ENCODE peak calls at places on chromosomes 1 and 21, in nine cellular contexts. One of them, this sample, is unnamed.

GRCh38 chr1:85128296-85128695 is 72.5 kb downstream of the SYDE2 start:
- DNase-seq in activated CD4-positive, alpha-beta memory T cell treated with anti-CD3 and anti-CD28 coated beads, Interleukin-2, amount 10 ng/mL, durations not matched to agents 7 days and 5 days: no peak
- DNase-seq in amniotic stem cell: peak; percentile 13
- DNase-seq in activated CD4-positive, alpha-beta T cell treated with anti-CD3 and anti-CD28 coated beads, Interleukin-2, amount 50 U/mL, for 4 hours: no peak
- DNase-seq in adipocyte: peak; percentile 84
- DNase-seq in nephron progenitor cell: no peak
- DNase-seq in stimulated activated CD4-positive, alpha-beta T cell treated with anti-CD3 and anti-CD28 coated beads, Interleukin-1b, Interleukin-23, amount 100 ng/mL, for 24 hours: no peak
- DNase-seq in stomach: no peak
- DNase-seq in KBM-7: no peak
- DNase-seq in this sample: no peak

GRCh38 chr1:202659974-202660373 is 50.3 kb downstream of the SYT2 start:
- DNase-seq in activated CD4-positive, alpha-beta memory T cell treated with anti-CD3 and anti-CD28 coated beads, Interleukin-2, amount 10 ng/mL, durations not matched to agents 7 days and 5 days: no peak
- DNase-seq in stimulated activated CD4-positive, alpha-beta T cell treated with anti-CD3 and anti-CD28 coated beads, Interleukin-1b, Interleukin-23, amount 100 ng/mL, for 24 hours: no peak
- DNase-seq in amniotic stem cell: no peak
- DNase-seq in nephron progenitor cell: no peak
- DNase-seq in activated CD4-positive, alpha-beta T cell treated with anti-CD3 and anti-CD28 coated beads, Interleukin-2, amount 50 U/mL, for 4 hours: no peak
- DNase-seq in stomach: no peak
- DNase-seq in adipocyte: no peak
- DNase-seq in KBM-7: peak; percentile 23
- DNase-seq in this sample: no peak

GRCh38 chr1:90122679-90123340 is 127.9 kb downstream of the ZNF326 start:
- DNase-seq in amniotic stem cell: no peak
- DNase-seq in stomach: no peak
- DNase-seq in KBM-7: no peak
- DNase-seq in activated CD4-positive, alpha-beta memory T cell treated with anti-CD3 and anti-CD28 coated beads, Interleukin-2, amount 10 ng/mL, durations not matched to agents 7 days and 5 days: no peak
- DNase-seq in adipocyte: no peak
- DNase-seq in nephron progenitor cell: no peak
- DNase-seq in activated CD4-positive, alpha-beta T cell treated with anti-CD3 and anti-CD28 coated beads, Interleukin-2, amount 50 U/mL, for 4 hours: no peak
- DNase-seq in stimulated activated CD4-positive, alpha-beta T cell treated with anti-CD3 and anti-CD28 coated beads, Interleukin-1b, Interleukin-23, amount 100 ng/mL, for 24 hours: no peak
- DNase-seq in this sample: no peak

GRCh38 chr21:44958471-44959191 is 18.8 kb downstream of the SLX9 start:
- DNase-seq in stomach: peak; percentile 48
- DNase-seq in nephron progenitor cell: peak; percentile 44
- DNase-seq in activated CD4-positive, alpha-beta T cell treated with anti-CD3 and anti-CD28 coated beads, Interleukin-2, amount 50 U/mL, for 4 hours: no peak
- DNase-seq in amniotic stem cell: no peak
- DNase-seq in adipocyte: peak; percentile 76
- DNase-seq in KBM-7: no peak
- DNase-seq in activated CD4-positive, alpha-beta memory T cell treated with anti-CD3 and anti-CD28 coated beads, Interleukin-2, amount 10 ng/mL, durations not matched to agents 7 days and 5 days: no peak
- DNase-seq in stimulated activated CD4-positive, alpha-beta T cell treated with anti-CD3 and anti-CD28 coated beads, Interleukin-1b, Interleukin-23, amount 100 ng/mL, for 24 hours: no peak
- DNase-seq in this sample: no peak

GRCh38 chr1:80217377-80217986 is 1211.0 kb upstream of the ADGRL4 start:
- DNase-seq in amniotic stem cell: peak; percentile 32
- DNase-seq in stomach: no peak
- DNase-seq in nephron progenitor cell: peak; percentile 9
- DNase-seq in adipocyte: peak; percentile 86
- DNase-seq in activated CD4-positive, alpha-beta T cell treated with anti-CD3 and anti-CD28 coated beads, Interleukin-2, amount 50 U/mL, for 4 hours: no peak
- DNase-seq in stimulated activated CD4-positive, alpha-beta T cell treated with anti-CD3 and anti-CD28 coated beads, Interleukin-1b, Interleukin-23, amount 100 ng/mL, for 24 hours: no peak
- DNase-seq in activated CD4-positive, alpha-beta memory T cell treated with anti-CD3 and anti-CD28 coated beads, Interleukin-2, amount 10 ng/mL, durations not matched to agents 7 days and 5 days: no peak
- DNase-seq in KBM-7: peak; percentile 9
- DNase-seq in this sample: no peak

GRCh38 chr1:24888061-24888970 is 41.8 kb downstream of the RUNX3 start:
- DNase-seq in activated CD4-positive, alpha-beta T cell treated with anti-CD3 and anti-CD28 coated beads, Interleukin-2, amount 50 U/mL, for 4 hours: no peak
- DNase-seq in stomach: peak; percentile 20
- DNase-seq in activated CD4-positive, alpha-beta memory T cell treated with anti-CD3 and anti-CD28 coated beads, Interleukin-2, amount 10 ng/mL, durations not matched to agents 7 days and 5 days: peak; percentile 12
- DNase-seq in KBM-7: no peak
- DNase-seq in adipocyte: no peak
- DNase-seq in nephron progenitor cell: no peak
- DNase-seq in amniotic stem cell: no peak
- DNase-seq in stimulated activated CD4-positive, alpha-beta T cell treated with anti-CD3 and anti-CD28 coated beads, Interleukin-1b, Interleukin-23, amount 100 ng/mL, for 24 hours: no peak
- DNase-seq in this sample: peak; percentile 8

GRCh38 chr21:23384679-23385078 is 2222.6 kb downstream of the MRPL39 start:
- DNase-seq in nephron progenitor cell: no peak
- DNase-seq in adipocyte: no peak
- DNase-seq in stimulated activated CD4-positive, alpha-beta T cell treated with anti-CD3 and anti-CD28 coated beads, Interleukin-1b, Interleukin-23, amount 100 ng/mL, for 24 hours: no peak
- DNase-seq in amniotic stem cell: no peak
- DNase-seq in KBM-7: no peak
- DNase-seq in activated CD4-positive, alpha-beta memory T cell treated with anti-CD3 and anti-CD28 coated beads, Interleukin-2, amount 10 ng/mL, durations not matched to agents 7 days and 5 days: no peak
- DNase-seq in activated CD4-positive, alpha-beta T cell treated with anti-CD3 and anti-CD28 coated beads, Interleukin-2, amount 50 U/mL, for 4 hours: no peak
- DNase-seq in stomach: no peak
- DNase-seq in this sample: no peak

GRCh38 chr1:44609412-44609767 is 64.9 kb downstream of the TMEM53 start:
- DNase-seq in activated CD4-positive, alpha-beta T cell treated with anti-CD3 and anti-CD28 coated beads, Interleukin-2, amount 50 U/mL, for 4 hours: peak; percentile 6
- DNase-seq in stimulated activated CD4-positive, alpha-beta T cell treated with anti-CD3 and anti-CD28 coated beads, Interleukin-1b, Interleukin-23, amount 100 ng/mL, for 24 hours: no peak
- DNase-seq in stomach: peak; percentile 69
- DNase-seq in activated CD4-positive, alpha-beta memory T cell treated with anti-CD3 and anti-CD28 coated beads, Interleukin-2, amount 10 ng/mL, durations not matched to agents 7 days and 5 days: no peak
- DNase-seq in adipocyte: peak; percentile 70
- DNase-seq in KBM-7: peak; percentile 41
- DNase-seq in nephron progenitor cell: peak; percentile 77
- DNase-seq in amniotic stem cell: peak; percentile 15
- DNase-seq in this sample: no peak

GRCh38 chr1:87292684-87293493 is 35.8 kb upstream of the LMO4 start:
- DNase-seq in activated CD4-positive, alpha-beta T cell treated with anti-CD3 and anti-CD28 coated beads, Interleukin-2, amount 50 U/mL, for 4 hours: peak; percentile 53
- DNase-seq in stomach: peak; percentile 63
- DNase-seq in nephron progenitor cell: peak; percentile 77
- DNase-seq in KBM-7: peak; percentile 63
- DNase-seq in amniotic stem cell: peak; percentile 52
- DNase-seq in stimulated activated CD4-positive, alpha-beta T cell treated with anti-CD3 and anti-CD28 coated beads, Interleukin-1b, Interleukin-23, amount 100 ng/mL, for 24 hours: peak; percentile 49
- DNase-seq in adipocyte: peak; percentile 89
- DNase-seq in activated CD4-positive, alpha-beta memory T cell treated with anti-CD3 and anti-CD28 coated beads, Interleukin-2, amount 10 ng/mL, durations not matched to agents 7 days and 5 days: peak; percentile 47
- DNase-seq in this sample: no peak

GRCh38 chr1:153291514-153291913 is 21.2 kb downstream of the PGLYRP3 start:
- DNase-seq in KBM-7: no peak
- DNase-seq in activated CD4-positive, alpha-beta memory T cell treated with anti-CD3 and anti-CD28 coated beads, Interleukin-2, amount 10 ng/mL, durations not matched to agents 7 days and 5 days: no peak
- DNase-seq in amniotic stem cell: no peak
- DNase-seq in adipocyte: no peak
- DNase-seq in nephron progenitor cell: no peak
- DNase-seq in stimulated activated CD4-positive, alpha-beta T cell treated with anti-CD3 and anti-CD28 coated beads, Interleukin-1b, Interleukin-23, amount 100 ng/mL, for 24 hours: no peak
- DNase-seq in stomach: no peak
- DNase-seq in activated CD4-positive, alpha-beta T cell treated with anti-CD3 and anti-CD28 coated beads, Interleukin-2, amount 50 U/mL, for 4 hours: no peak
- DNase-seq in this sample: no peak

GRCh38 chr1:46411601-46412341 is 17.7 kb downstream of the FAAH start:
- DNase-seq in activated CD4-positive, alpha-beta T cell treated with anti-CD3 and anti-CD28 coated beads, Interleukin-2, amount 50 U/mL, for 4 hours: no peak
- DNase-seq in adipocyte: no peak
- DNase-seq in amniotic stem cell: no peak
- DNase-seq in KBM-7: no peak
- DNase-seq in stomach: no peak
- DNase-seq in activated CD4-positive, alpha-beta memory T cell treated with anti-CD3 and anti-CD28 coated beads, Interleukin-2, amount 10 ng/mL, durations not matched to agents 7 days and 5 days: no peak
- DNase-seq in stimulated activated CD4-positive, alpha-beta T cell treated with anti-CD3 and anti-CD28 coated beads, Interleukin-1b, Interleukin-23, amount 100 ng/mL, for 24 hours: no peak
- DNase-seq in nephron progenitor cell: peak; percentile 29
- DNase-seq in this sample: no peak

GRCh38 chr1:53256744-53257453 is 18.6 kb upstream of the MAGOH start:
- DNase-seq in KBM-7: no peak
- DNase-seq in activated CD4-positive, alpha-beta memory T cell treated with anti-CD3 and anti-CD28 coated beads, Interleukin-2, amount 10 ng/mL, durations not matched to agents 7 days and 5 days: no peak
- DNase-seq in stimulated activated CD4-positive, alpha-beta T cell treated with anti-CD3 and anti-CD28 coated beads, Interleukin-1b, Interleukin-23, amount 100 ng/mL, for 24 hours: no peak
- DNase-seq in adipocyte: no peak
- DNase-seq in activated CD4-positive, alpha-beta T cell treated with anti-CD3 and anti-CD28 coated beads, Interleukin-2, amount 50 U/mL, for 4 hours: no peak
- DNase-seq in amniotic stem cell: no peak
- DNase-seq in nephron progenitor cell: no peak
- DNase-seq in stomach: no peak
- DNase-seq in this sample: no peak

GRCh38 chr1:92968138-92969032 is 7.1 kb upstream of the DIPK1A start:
- DNase-seq in KBM-7: peak; percentile 50
- DNase-seq in activated CD4-positive, alpha-beta T cell treated with anti-CD3 and anti-CD28 coated beads, Interleukin-2, amount 50 U/mL, for 4 hours: no peak
- DNase-seq in nephron progenitor cell: no peak
- DNase-seq in activated CD4-positive, alpha-beta memory T cell treated with anti-CD3 and anti-CD28 coated beads, Interleukin-2, amount 10 ng/mL, durations not matched to agents 7 days and 5 days: no peak
- DNase-seq in stomach: no peak
- DNase-seq in adipocyte: peak; percentile 27
- DNase-seq in stimulated activated CD4-positive, alpha-beta T cell treated with anti-CD3 and anti-CD28 coated beads, Interleukin-1b, Interleukin-23, amount 100 ng/mL, for 24 hours: no peak
- DNase-seq in amniotic stem cell: no peak
- DNase-seq in this sample: no peak

GRCh38 chr1:214496126-214496525 is 55.3 kb downstream of the PTPN14 start:
- DNase-seq in adipocyte: no peak
- DNase-seq in stimulated activated CD4-positive, alpha-beta T cell treated with anti-CD3 and anti-CD28 coated beads, Interleukin-1b, Interleukin-23, amount 100 ng/mL, for 24 hours: no peak
- DNase-seq in nephron progenitor cell: no peak
- DNase-seq in amniotic stem cell: no peak
- DNase-seq in KBM-7: no peak
- DNase-seq in activated CD4-positive, alpha-beta memory T cell treated with anti-CD3 and anti-CD28 coated beads, Interleukin-2, amount 10 ng/mL, durations not matched to agents 7 days and 5 days: no peak
- DNase-seq in stomach: no peak
- DNase-seq in activated CD4-positive, alpha-beta T cell treated with anti-CD3 and anti-CD28 coated beads, Interleukin-2, amount 50 U/mL, for 4 hours: no peak
- DNase-seq in this sample: no peak

GRCh38 chr1:36880155-36881070 is 153.9 kb downstream of the GRIK3 start:
- DNase-seq in amniotic stem cell: no peak
- DNase-seq in stimulated activated CD4-positive, alpha-beta T cell treated with anti-CD3 and anti-CD28 coated beads, Interleukin-1b, Interleukin-23, amount 100 ng/mL, for 24 hours: no peak
- DNase-seq in KBM-7: no peak
- DNase-seq in activated CD4-positive, alpha-beta T cell treated with anti-CD3 and anti-CD28 coated beads, Interleukin-2, amount 50 U/mL, for 4 hours: no peak
- DNase-seq in adipocyte: no peak
- DNase-seq in activated CD4-positive, alpha-beta memory T cell treated with anti-CD3 and anti-CD28 coated beads, Interleukin-2, amount 10 ng/mL, durations not matched to agents 7 days and 5 days: peak; percentile 14
- DNase-seq in stomach: peak; percentile 25
- DNase-seq in nephron progenitor cell: no peak
- DNase-seq in this sample: no peak

GRCh38 chr1:211478376-211478775 is 13.6 kb downstream of the RD3 start:
- DNase-seq in nephron progenitor cell: no peak
- DNase-seq in stomach: no peak
- DNase-seq in adipocyte: no peak
- DNase-seq in amniotic stem cell: no peak
- DNase-seq in activated CD4-positive, alpha-beta T cell treated with anti-CD3 and anti-CD28 coated beads, Interleukin-2, amount 50 U/mL, for 4 hours: no peak
- DNase-seq in KBM-7: no peak
- DNase-seq in activated CD4-positive, alpha-beta memory T cell treated with anti-CD3 and anti-CD28 coated beads, Interleukin-2, amount 10 ng/mL, durations not matched to agents 7 days and 5 days: no peak
- DNase-seq in stimulated activated CD4-positive, alpha-beta T cell treated with anti-CD3 and anti-CD28 coated beads, Interleukin-1b, Interleukin-23, amount 100 ng/mL, for 24 hours: no peak
- DNase-seq in this sample: no peak

GRCh38 chr1:237879195-237879594 is 11.5 kb downstream of the ZP4 start:
- DNase-seq in stimulated activated CD4-positive, alpha-beta T cell treated with anti-CD3 and anti-CD28 coated beads, Interleukin-1b, Interleukin-23, amount 100 ng/mL, for 24 hours: no peak
- DNase-seq in KBM-7: no peak
- DNase-seq in stomach: no peak
- DNase-seq in activated CD4-positive, alpha-beta T cell treated with anti-CD3 and anti-CD28 coated beads, Interleukin-2, amount 50 U/mL, for 4 hours: no peak
- DNase-seq in adipocyte: no peak
- DNase-seq in nephron progenitor cell: no peak
- DNase-seq in amniotic stem cell: no peak
- DNase-seq in activated CD4-positive, alpha-beta memory T cell treated with anti-CD3 and anti-CD28 coated beads, Interleukin-2, amount 10 ng/mL, durations not matched to agents 7 days and 5 days: no peak
- DNase-seq in this sample: no peak

GRCh38 chr1:23384312-23385058 is 14.8 kb upstream of the ZNF436 start:
- DNase-seq in adipocyte: peak; percentile 7
- DNase-seq in nephron progenitor cell: no peak
- DNase-seq in activated CD4-positive, alpha-beta memory T cell treated with anti-CD3 and anti-CD28 coated beads, Interleukin-2, amount 10 ng/mL, durations not matched to agents 7 days and 5 days: no peak
- DNase-seq in KBM-7: peak; percentile 55
- DNase-seq in stomach: no peak
- DNase-seq in amniotic stem cell: no peak
- DNase-seq in stimulated activated CD4-positive, alpha-beta T cell treated with anti-CD3 and anti-CD28 coated beads, Interleukin-1b, Interleukin-23, amount 100 ng/mL, for 24 hours: no peak
- DNase-seq in activated CD4-positive, alpha-beta T cell treated with anti-CD3 and anti-CD28 coated beads, Interleukin-2, amount 50 U/mL, for 4 hours: no peak
- DNase-seq in this sample: no peak

GRCh38 chr1:214404571-214405213 is 123.7 kb downstream of the SMYD2 start:
- DNase-seq in adipocyte: no peak
- DNase-seq in activated CD4-positive, alpha-beta memory T cell treated with anti-CD3 and anti-CD28 coated beads, Interleukin-2, amount 10 ng/mL, durations not matched to agents 7 days and 5 days: no peak
- DNase-seq in nephron progenitor cell: no peak
- DNase-seq in stomach: no peak
- DNase-seq in activated CD4-positive, alpha-beta T cell treated with anti-CD3 and anti-CD28 coated beads, Interleukin-2, amount 50 U/mL, for 4 hours: no peak
- DNase-seq in stimulated activated CD4-positive, alpha-beta T cell treated with anti-CD3 and anti-CD28 coated beads, Interleukin-1b, Interleukin-23, amount 100 ng/mL, for 24 hours: no peak
- DNase-seq in amniotic stem cell: no peak
- DNase-seq in KBM-7: peak; percentile 16
- DNase-seq in this sample: no peak

GRCh38 chr1:157284446-157284845 is 146.3 kb upstream of the ETV3 start:
- DNase-seq in adipocyte: no peak
- DNase-seq in activated CD4-positive, alpha-beta T cell treated with anti-CD3 and anti-CD28 coated beads, Interleukin-2, amount 50 U/mL, for 4 hours: no peak
- DNase-seq in activated CD4-positive, alpha-beta memory T cell treated with anti-CD3 and anti-CD28 coated beads, Interleukin-2, amount 10 ng/mL, durations not matched to agents 7 days and 5 days: no peak
- DNase-seq in stimulated activated CD4-positive, alpha-beta T cell treated with anti-CD3 and anti-CD28 coated beads, Interleukin-1b, Interleukin-23, amount 100 ng/mL, for 24 hours: no peak
- DNase-seq in amniotic stem cell: no peak
- DNase-seq in stomach: no peak
- DNase-seq in nephron progenitor cell: no peak
- DNase-seq in KBM-7: no peak
- DNase-seq in this sample: no peak

GRCh38 chr1:10573446-10573845 is 98.7 kb downstream of the PEX14 start:
- DNase-seq in activated CD4-positive, alpha-beta T cell treated with anti-CD3 and anti-CD28 coated beads, Interleukin-2, amount 50 U/mL, for 4 hours: no peak
- DNase-seq in adipocyte: no peak
- DNase-seq in KBM-7: no peak
- DNase-seq in stomach: no peak
- DNase-seq in nephron progenitor cell: no peak
- DNase-seq in activated CD4-positive, alpha-beta memory T cell treated with anti-CD3 and anti-CD28 coated beads, Interleukin-2, amount 10 ng/mL, durations not matched to agents 7 days and 5 days: no peak
- DNase-seq in amniotic stem cell: no peak
- DNase-seq in stimulated activated CD4-positive, alpha-beta T cell treated with anti-CD3 and anti-CD28 coated beads, Interleukin-1b, Interleukin-23, amount 100 ng/mL, for 24 hours: no peak
- DNase-seq in this sample: no peak

GRCh38 chr21:31326478-31327247 is 17.4 kb downstream of the TIAM1 start:
- DNase-seq in stomach: no peak
- DNase-seq in adipocyte: peak; percentile 13
- DNase-seq in stimulated activated CD4-positive, alpha-beta T cell treated with anti-CD3 and anti-CD28 coated beads, Interleukin-1b, Interleukin-23, amount 100 ng/mL, for 24 hours: peak; percentile 21
- DNase-seq in activated CD4-positive, alpha-beta memory T cell treated with anti-CD3 and anti-CD28 coated beads, Interleukin-2, amount 10 ng/mL, durations not matched to agents 7 days and 5 days: peak; percentile 49
- DNase-seq in KBM-7: peak; percentile 45
- DNase-seq in amniotic stem cell: no peak
- DNase-seq in nephron progenitor cell: no peak
- DNase-seq in activated CD4-positive, alpha-beta T cell treated with anti-CD3 and anti-CD28 coated beads, Interleukin-2, amount 50 U/mL, for 4 hours: peak; percentile 32
- DNase-seq in this sample: peak; percentile 25

GRCh38 chr1:166884040-166884642 is 8.1 kb upstream of the TADA1 start:
- DNase-seq in activated CD4-positive, alpha-beta memory T cell treated with anti-CD3 and anti-CD28 coated beads, Interleukin-2, amount 10 ng/mL, durations not matched to agents 7 days and 5 days: peak; percentile 55
- DNase-seq in nephron progenitor cell: peak; percentile 81
- DNase-seq in adipocyte: peak; percentile 25
- DNase-seq in amniotic stem cell: no peak
- DNase-seq in activated CD4-positive, alpha-beta T cell treated with anti-CD3 and anti-CD28 coated beads, Interleukin-2, amount 50 U/mL, for 4 hours: peak; percentile 2
- DNase-seq in stomach: peak; percentile 54
- DNase-seq in KBM-7: no peak
- DNase-seq in stimulated activated CD4-positive, alpha-beta T cell treated with anti-CD3 and anti-CD28 coated beads, Interleukin-1b, Interleukin-23, amount 100 ng/mL, for 24 hours: no peak
- DNase-seq in this sample: peak; percentile 19

GRCh38 chr21:41901099-41901498 is 22.0 kb upstream of the PRDM15 start:
- DNase-seq in stimulated activated CD4-positive, alpha-beta T cell treated with anti-CD3 and anti-CD28 coated beads, Interleukin-1b, Interleukin-23, amount 100 ng/mL, for 24 hours: no peak
- DNase-seq in activated CD4-positive, alpha-beta memory T cell treated with anti-CD3 and anti-CD28 coated beads, Interleukin-2, amount 10 ng/mL, durations not matched to agents 7 days and 5 days: no peak
- DNase-seq in KBM-7: no peak
- DNase-seq in nephron progenitor cell: no peak
- DNase-seq in adipocyte: no peak
- DNase-seq in amniotic stem cell: no peak
- DNase-seq in activated CD4-positive, alpha-beta T cell treated with anti-CD3 and anti-CD28 coated beads, Interleukin-2, amount 50 U/mL, for 4 hours: no peak
- DNase-seq in stomach: peak; percentile 53
- DNase-seq in this sample: no peak

GRCh38 chr1:206070627-206071304 is 17.8 kb downstream of the RHEX start:
- DNase-seq in activated CD4-positive, alpha-beta T cell treated with anti-CD3 and anti-CD28 coated beads, Interleukin-2, amount 50 U/mL, for 4 hours: no peak
- DNase-seq in nephron progenitor cell: no peak
- DNase-seq in stimulated activated CD4-positive, alpha-beta T cell treated with anti-CD3 and anti-CD28 coated beads, Interleukin-1b, Interleukin-23, amount 100 ng/mL, for 24 hours: no peak
- DNase-seq in KBM-7: no peak
- DNase-seq in stomach: no peak
- DNase-seq in amniotic stem cell: no peak
- DNase-seq in activated CD4-positive, alpha-beta memory T cell treated with anti-CD3 and anti-CD28 coated beads, Interleukin-2, amount 10 ng/mL, durations not matched to agents 7 days and 5 days: no peak
- DNase-seq in adipocyte: no peak
- DNase-seq in this sample: no peak

GRCh38 chr1:65431111-65431705 is 10.7 kb downstream of the LEPR start:
- DNase-seq in amniotic stem cell: no peak
- DNase-seq in adipocyte: peak; percentile 84
- DNase-seq in nephron progenitor cell: no peak
- DNase-seq in stomach: no peak
- DNase-seq in KBM-7: peak; percentile 57
- DNase-seq in activated CD4-positive, alpha-beta T cell treated with anti-CD3 and anti-CD28 coated beads, Interleukin-2, amount 50 U/mL, for 4 hours: no peak
- DNase-seq in activated CD4-positive, alpha-beta memory T cell treated with anti-CD3 and anti-CD28 coated beads, Interleukin-2, amount 10 ng/mL, durations not matched to agents 7 days and 5 days: no peak
- DNase-seq in stimulated activated CD4-positive, alpha-beta T cell treated with anti-CD3 and anti-CD28 coated beads, Interleukin-1b, Interleukin-23, amount 100 ng/mL, for 24 hours: no peak
- DNase-seq in this sample: no peak

GRCh38 chr1:239814306-239814881 is 277.3 kb upstream of the FMN2 start:
- DNase-seq in stomach: no peak
- DNase-seq in stimulated activated CD4-positive, alpha-beta T cell treated with anti-CD3 and anti-CD28 coated beads, Interleukin-1b, Interleukin-23, amount 100 ng/mL, for 24 hours: no peak
- DNase-seq in activated CD4-positive, alpha-beta T cell treated with anti-CD3 and anti-CD28 coated beads, Interleukin-2, amount 50 U/mL, for 4 hours: peak; percentile 3
- DNase-seq in adipocyte: peak; percentile 83
- DNase-seq in nephron progenitor cell: no peak
- DNase-seq in amniotic stem cell: peak; percentile 80
- DNase-seq in activated CD4-positive, alpha-beta memory T cell treated with anti-CD3 and anti-CD28 coated beads, Interleukin-2, amount 10 ng/mL, durations not matched to agents 7 days and 5 days: peak; percentile 45
- DNase-seq in KBM-7: no peak
- DNase-seq in this sample: no peak

GRCh38 chr1:175842545-175842944 is 99.2 kb upstream of the TNR start:
- DNase-seq in stomach: no peak
- DNase-seq in amniotic stem cell: no peak
- DNase-seq in adipocyte: no peak
- DNase-seq in KBM-7: no peak
- DNase-seq in nephron progenitor cell: no peak
- DNase-seq in stimulated activated CD4-positive, alpha-beta T cell treated with anti-CD3 and anti-CD28 coated beads, Interleukin-1b, Interleukin-23, amount 100 ng/mL, for 24 hours: no peak
- DNase-seq in activated CD4-positive, alpha-beta memory T cell treated with anti-CD3 and anti-CD28 coated beads, Interleukin-2, amount 10 ng/mL, durations not matched to agents 7 days and 5 days: no peak
- DNase-seq in activated CD4-positive, alpha-beta T cell treated with anti-CD3 and anti-CD28 coated beads, Interleukin-2, amount 50 U/mL, for 4 hours: no peak
- DNase-seq in this sample: no peak

This sample was measured in activated B cell treated with CpG ODN at 0.5 μM for 24 hours.